ENCODE peak calls at places on chromosomes 12 and 14, in eight cellular contexts. J is stimulated activated naive CD8-positive, alpha-beta T cell treated with anti-CD3 and anti-CD28 coated beads, Interleukin-15, amount 100 ng/mL, for 72 hours; Q is left lung; Z is memory B cell; A is HepG2; G is left cardiac atrium; F is Panc1; X is right lobe of liver. K is an unnamed sample.

GRCh38 chr12:130715150-130715995 is 726 bp downstream of the RIMBP2 start:
- ATAC-seq in Z (no peak), A (peak), J (no peak), X (peak), F (no peak), Q (peak), G (peak), K (no peak)

GRCh38 chr14:39169541-39169900 is 612 bp downstream of the TRAPPC6B start:
- ATAC-seq in G (peak), J (no peak), X (peak), A (peak), F (no peak), Q (peak), Z (no peak), K (no peak)

GRCh38 chr12:6226701-6227096 is 26.5 kb downstream of the CD9 start:
- ATAC-seq in A (peak), F (no peak), X (peak), G (peak), J (no peak), Z (no peak), Q (peak), K (no peak)

GRCh38 chr14:99937475-99938244 is 127.6 kb upstream of the EVL start:
- ATAC-seq in Q (no peak), F (no peak), X (no peak), Z (no peak), A (no peak), G (no peak), J (no peak), K (no peak)

GRCh38 chr12:53618340-53618739 is 7.8 kb downstream of the ATF7 start:
- ATAC-seq in F (no peak), J (no peak), G (no peak), X (no peak), Z (no peak), A (no peak), Q (no peak), K (no peak)

GRCh38 chr12:124044809-124045321 is 71.8 kb downstream of the ZNF664 start:
- ATAC-seq in A (no peak), G (no peak), J (peak), Z (no peak), Q (no peak), F (no peak), X (no peak), K (no peak)

GRCh38 chr12:116354534-116354933 is 77.0 kb upstream of the MED13L start:
- ATAC-seq in J (no peak), X (no peak), G (no peak), A (no peak), F (no peak), Q (no peak), Z (no peak), K (no peak)

GRCh38 chr12:32270818-32271710 is 128.3 kb upstream of the FGD4 start:
- ATAC-seq in Q (no peak), G (peak), J (no peak), F (no peak), Z (no peak), X (peak), A (peak), K (no peak)

GRCh38 chr12:76920182-76921014 is 41.6 kb upstream of the CSRP2 start:
- ATAC-seq in J (peak), Q (no peak), Z (no peak), G (no peak), A (no peak), X (no peak), F (no peak), K (peak)

GRCh38 chr12:124929649-124930419 is 15.4 kb upstream of the UBC start:
- ATAC-seq in F (no peak), J (no peak), A (no peak), G (no peak), Z (no peak), Q (no peak), X (no peak), K (no peak)

GRCh38 chr12:110677982-110678381 is 10.9 kb downstream of the HVCN1 start:
- ATAC-seq in X (no peak), Q (no peak), G (no peak), Z (peak), F (no peak), J (peak), A (no peak), K (no peak)

GRCh38 chr12:115872919-115873357 is 404.6 kb downstream of the MED13L start:
- ATAC-seq in J (no peak), F (no peak), Q (peak), Z (no peak), G (no peak), X (no peak), A (no peak), K (no peak)

GRCh38 chr12:42129595-42130204 is 15.0 kb downstream of the GXYLT1 start:
- ATAC-seq in F (peak), J (no peak), G (peak), X (peak), Z (peak), A (peak), Q (peak), K (no peak)

GRCh38 chr14:72495668-72496067 is 398.2 kb downstream of the DPF3 start:
- ATAC-seq in A (no peak), Q (no peak), G (peak), J (no peak), Z (no peak), X (no peak), F (no peak), K (no peak)

GRCh38 chr14:51533160-51533559 is 118.5 kb upstream of the FRMD6 start:
- ATAC-seq in F (peak), G (no peak), A (no peak), Z (no peak), Q (no peak), J (no peak), X (no peak), K (no peak)

GRCh38 chr12:120674172-120674571 is 12.8 kb upstream of the MLEC start:
- ATAC-seq in Q (no peak), Z (peak), J (no peak), G (no peak), A (no peak), X (no peak), F (no peak), K (no peak)

GRCh38 chr14:69037790-69038448 is 58.8 kb upstream of the ACTN1 start:
- ATAC-seq in A (no peak), X (no peak), G (peak), Q (no peak), Z (no peak), J (no peak), F (peak), K (peak)

GRCh38 chr12:120762093-120762492 is 36.5 kb downstream of the ACADS start:
- ATAC-seq in F (no peak), G (peak), A (no peak), Z (no peak), X (no peak), J (no peak), Q (peak), K (no peak)

GRCh38 chr12:116066381-116067230 is 210.9 kb downstream of the MED13L start:
- ATAC-seq in X (peak), Z (peak), G (peak), J (peak), F (peak), A (no peak), Q (peak), K (peak)

GRCh38 chr14:53017837-53018236 is 67.0 kb upstream of the FERMT2 start:
- ATAC-seq in A (no peak), Z (no peak), X (no peak), G (peak), J (no peak), Q (no peak), F (no peak), K (no peak)

GRCh38 chr12:103973909-103974308 is 8.2 kb downstream of the TDG start:
- ATAC-seq in Q (no peak), Z (no peak), J (no peak), F (no peak), A (no peak), G (no peak), X (no peak), K (no peak)

GRCh38 chr14:76919431-76919810 is 93.2 kb downstream of the LRRC74A start:
- ATAC-seq in F (peak), G (no peak), A (no peak), Q (peak), J (no peak), X (peak), Z (no peak), K (no peak)

GRCh38 chr12:31578632-31579031 is 12.3 kb downstream of the DENND5B start:
- ATAC-seq in Z (no peak), X (peak), G (peak), F (no peak), J (no peak), Q (no peak), A (peak), K (no peak)

GRCh38 chr12:5773550-5773949 is 171.5 kb downstream of the ANO2 start:
- ATAC-seq in F (no peak), Z (no peak), J (no peak), A (no peak), X (no peak), Q (no peak), G (no peak), K (no peak)